ENCODE peak calls at places on chromosome 1, in six cellular contexts. F, T, V, W, I and K are unnamed samples.

GRCh38 chr1:178133291-178133989 is 39.5 kb downstream of the RASAL2 start:
- DNase-seq in T (no peak), F (no peak), V (no peak), I (no peak), W (peak; percentile 25), K (no peak)

GRCh38 chr1:186404454-186405051 is 28.9 kb downstream of the ODR4 start:
- DNase-seq in W (peak; percentile 50), T (peak; percentile 76), F (peak; percentile 2), V (no peak), I (peak; percentile 89), K (peak; percentile 58)

GRCh38 chr1:94660994-94661393 is 119.4 kb upstream of the F3 start:
- DNase-seq in F (no peak), T (peak; percentile 43), W (peak; percentile 39), V (no peak), I (no peak), K (no peak)

GRCh38 chr1:156767101-156767878 is at the start of gene PRCC:
- DNase-seq in I (peak; percentile 100), V (peak; percentile 100), W (peak; percentile 100), T (peak; percentile 100), F (peak; percentile 96), K (peak; percentile 95)

GRCh38 chr1:210792250-210792649 is 341.7 kb downstream of the KCNH1 start:
- DNase-seq in F (no peak), V (no peak), I (no peak), T (no peak), W (no peak), K (peak; percentile 65)

GRCh38 chr1:183699643-183700160 is 46.6 kb upstream of the APOBEC4 start:
- DNase-seq in F (peak; percentile 52), V (no peak), T (peak; percentile 40), I (no peak), W (peak; percentile 17), K (no peak)

GRCh38 chr1:156852414-156852874 is 6.5 kb downstream of the INSRR start:
- DNase-seq in I (no peak), F (peak; percentile 17), V (no peak), W (no peak), T (peak; percentile 27), K (peak; percentile 84)

GRCh38 chr1:187051618-187052232 is 223.0 kb downstream of the PLA2G4A start:
- DNase-seq in V (peak; percentile 19), W (peak; percentile 11), T (peak; percentile 58), I (peak; percentile 62), F (peak; percentile 21), K (no peak)

GRCh38 chr1:27006683-27007082 is 6.0 kb downstream of the TENT5B start:
- DNase-seq in T (no peak), V (no peak), F (no peak), W (no peak), I (no peak), K (no peak)

GRCh38 chr1:201259476-201260235 is 23.6 kb upstream of the PKP1 start:
- DNase-seq in V (no peak), T (peak; percentile 43), W (peak; percentile 27), I (no peak), F (peak; percentile 65), K (no peak)

GRCh38 chr1:59025201-59025600 is 241.4 kb upstream of the JUN start:
- DNase-seq in I (peak; percentile 75), F (no peak), V (no peak), W (peak; percentile 70), T (peak; percentile 77), K (peak; percentile 34)

GRCh38 chr1:209435654-209436566 is 147.6 kb upstream of the CAMK1G start:
- DNase-seq in T (peak; percentile 77), V (no peak), I (peak; percentile 48), W (peak; percentile 63), F (peak; percentile 88), K (peak; percentile 93)

GRCh38 chr1:103190746-103191145 is 82.4 kb upstream of the COL11A1 start:
- DNase-seq in W (no peak), F (no peak), I (no peak), V (no peak), T (no peak), K (no peak)

GRCh38 chr1:7679159-7679872 is 91.8 kb upstream of the VAMP3 start:
- DNase-seq in T (no peak), V (no peak), I (no peak), W (no peak), F (no peak), K (peak; percentile 74)

GRCh38 chr1:44621841-44622286 is 52.4 kb downstream of the TMEM53 start:
- DNase-seq in W (peak; percentile 63), F (no peak), T (peak; percentile 70), I (no peak), V (no peak), K (peak; percentile 58)

DNA sequence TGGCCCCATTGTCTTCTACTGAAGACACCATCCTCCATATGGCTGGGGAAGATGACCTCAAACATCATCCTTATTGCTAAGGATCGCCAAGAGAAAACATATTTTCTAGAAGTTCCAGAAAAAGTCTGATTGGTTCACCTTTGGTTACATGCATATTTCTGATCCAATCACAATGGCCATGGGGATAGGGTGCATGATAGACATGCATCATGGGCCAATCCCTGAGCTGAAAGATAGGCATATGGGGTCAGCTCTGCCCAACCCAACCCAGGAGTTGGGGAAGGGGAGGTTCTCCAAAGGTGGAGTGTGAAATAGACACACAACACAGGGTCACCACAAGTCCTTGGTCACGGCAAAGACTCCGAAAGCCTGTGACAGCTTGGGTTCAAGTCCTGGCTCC is 276.3 kb upstream of the TMEM51 start:
- DNase-seq in F (no peak), V (no peak), T (no peak), W (no peak), I (no peak), K (no peak)
- H3K4me3 ChIP-seq in F (no peak overlapping the region), V (no peak overlapping the region), T (no peak overlapping the region), W (no peak overlapping the region), I (no peak overlapping the region), K (no peak overlapping the region)

GRCh38 chr1:70204578-70204977 is 801 bp downstream of the LRRC40 start:
- DNase-seq in F (no peak), V (no peak), I (peak; percentile 42), W (peak; percentile 30), T (peak; percentile 6), K (no peak)
- H2AFZ ChIP-seq in F (peak overlapping the region; percentile 98), V (no peak overlapping the region), I (peak overlapping the region; percentile 97), W (peak overlapping the region; percentile 96), T (no peak overlapping the region), K (peak overlapping the region; percentile 100)

GRCh38 chr1:224894915-224895314 is 34.6 kb upstream of the DNAH14 start:
- DNase-seq in I (no peak), T (peak; percentile 8), W (peak; percentile 19), V (no peak), F (no peak), K (peak; percentile 78)
- TF ChIP-seq CTCF in I (no peak), T (no peak), W (peak; percentile 31), V (peak; percentile 17), F (peak; percentile 61), K (peak; percentile 32)

GRCh38 chr1:19010995-19011696 is 54.7 kb upstream of the IFFO2 start:
- DNase-seq in I (peak; percentile 89), T (peak; percentile 97), F (peak; percentile 89), W (peak; percentile 99), V (peak; percentile 43), K (peak; percentile 95)

GRCh38 chr1:19010503-19010902 is 54.0 kb upstream of the IFFO2 start:
- DNase-seq in F (peak; percentile 73), I (no peak), T (no peak), W (no peak), V (no peak), K (no peak)

GRCh38 chr1:19013826-19014548 is 57.5 kb upstream of the IFFO2 start:
- DNase-seq in T (no peak), F (no peak), I (no peak), V (no peak), W (no peak), K (no peak)

GRCh38 chr1:19009882-19010321 is 53.4 kb upstream of the IFFO2 start:
- DNase-seq in T (peak; percentile 93), F (peak; percentile 91), V (no peak), I (peak; percentile 37), W (peak; percentile 98), K (peak; percentile 89)

DNA sequence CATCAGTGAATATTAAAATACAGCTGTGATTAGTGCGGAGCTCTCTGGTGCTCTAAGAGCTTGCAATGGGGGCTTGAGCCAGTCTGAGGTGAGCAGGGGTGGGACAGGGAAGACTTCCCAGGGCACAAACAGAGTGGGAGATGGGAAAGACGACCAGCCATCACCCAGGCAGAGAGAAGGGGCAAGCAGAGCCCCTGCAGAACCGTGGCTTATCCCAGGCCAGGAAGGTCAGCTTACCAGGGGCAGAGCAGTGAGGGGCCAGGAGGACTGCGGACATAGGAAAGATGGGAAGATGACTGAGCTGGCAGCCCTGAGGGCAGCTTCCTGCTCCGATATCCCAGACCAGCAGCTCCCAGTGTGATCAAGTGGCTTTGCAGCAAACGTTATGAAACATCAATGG is 55.4 kb upstream of the IFFO2 start:
- DNase-seq in I (no peak), W (no peak), T (no peak), V (no peak), F (no peak), K (no peak)
- H3K4me3 ChIP-seq in I (no peak overlapping the region), W (no peak overlapping the region), T (no peak overlapping the region), V (no peak overlapping the region), F (peak overlapping the region; percentile 34), K (no peak overlapping the region)

GRCh38 chr1:109280768-109281356 is 2.1 kb downstream of the PSRC1 start:
- DNase-seq in I (no peak), W (no peak), V (no peak), F (no peak), T (no peak), K (no peak)

GRCh38 chr1:109275706-109276345 is 7.1 kb downstream of the PSRC1 start:
- DNase-seq in V (no peak), W (peak; percentile 80), F (no peak), T (peak; percentile 75), I (no peak), K (peak; percentile 97)

GRCh38 chr1:109274533-109275476 is 8.1 kb downstream of the PSRC1 start:
- DNase-seq in I (no peak), T (peak; percentile 75), F (peak; percentile 88), V (no peak), W (peak; percentile 71), K (peak; percentile 96)

GRCh38 chr1:109279615-109280278 is 3.2 kb downstream of the PSRC1 start:
- DNase-seq in T (no peak), V (no peak), I (no peak), F (no peak), W (no peak), K (peak; percentile 65)

GRCh38 chr1:109277434-109278204 is 5.3 kb downstream of the PSRC1 start:
- DNase-seq in W (no peak), V (peak; percentile 54), I (peak; percentile 69), F (peak; percentile 76), T (peak; percentile 64), K (peak; percentile 96)
- H2AFZ ChIP-seq in W (no peak overlapping the region), V (peak overlapping the region; percentile 45), I (peak overlapping the region; percentile 25), F (no peak overlapping the region), T (peak overlapping the region; percentile 84), K (peak overlapping the region; percentile 83)